ENCODE peak calls at places on chromosomes 2 and 18, in eight cellular contexts. J, R, W, S, U, C, V and E are unnamed samples.

GRCh38 chr2:191951832-191952231 is 104.9 kb upstream of the CAVIN2 start:
- DNase-seq in S (no peak), C (peak), U (no peak), J (no peak), V (no peak), R (no peak), W (no peak), E (no peak)

GRCh38 chr2:215465246-215465645 is 29.4 kb upstream of the FN1 start:
- DNase-seq in J (no peak), W (no peak), S (no peak), C (no peak), U (no peak), V (no peak), R (no peak), E (no peak)

GRCh38 chr18:42446195-42446594 is 491.2 kb downstream of the PIK3C3 start:
- DNase-seq in C (no peak), V (no peak), J (no peak), U (no peak), S (no peak), R (no peak), W (no peak), E (no peak)

GRCh38 chr2:159010340-159010739 is 41.9 kb downstream of the TANC1 start:
- DNase-seq in U (no peak), R (no peak), C (no peak), J (no peak), V (peak), S (no peak), W (no peak), E (no peak)

GRCh38 chr2:195706161-195706900 is 49.3 kb downstream of the SLC39A10 start:
- DNase-seq in W (no peak), C (no peak), U (no peak), S (no peak), R (no peak), V (no peak), J (no peak), E (no peak)

GRCh38 chr2:133942363-133942762 is 311.5 kb upstream of the MGAT5 start:
- DNase-seq in R (no peak), S (no peak), V (no peak), U (no peak), C (no peak), W (no peak), J (no peak), E (no peak)

GRCh38 chr2:152419944-152420813 is 85.2 kb downstream of the FMNL2 start:
- DNase-seq in V (no peak), R (no peak), S (no peak), U (no peak), W (no peak), C (no peak), J (no peak), E (no peak)

GRCh38 chr2:114213808-114214207 is 228.6 kb upstream of the DPP10 start:
- DNase-seq in S (peak), C (no peak), V (no peak), R (no peak), J (no peak), U (no peak), W (no peak), E (no peak)

GRCh38 chr2:143217512-143218136 is 88.4 kb downstream of the ARHGAP15 start:
- DNase-seq in W (no peak), U (no peak), C (no peak), S (no peak), R (no peak), J (no peak), V (no peak), E (no peak)

GRCh38 chr2:145674705-145675104 is 1154.8 kb upstream of the ZEB2 start:
- DNase-seq in R (no peak), J (no peak), U (no peak), W (no peak), V (no peak), S (no peak), C (no peak), E (no peak)

GRCh38 chr2:130755234-130756040 is at the start of gene AMER3:
- DNase-seq in U (no peak), S (no peak), J (no peak), V (no peak), R (no peak), C (no peak), W (no peak), E (peak)

GRCh38 chr2:219209236-219209635 is 2.7 kb downstream of the ZFAND2B start:
- DNase-seq in S (peak), W (no peak), U (no peak), V (no peak), J (no peak), C (peak), R (no peak), E (no peak)

GRCh38 chr18:3498705-3499451 is 48.9 kb downstream of the TGIF1 start:
- DNase-seq in V (peak), W (no peak), S (peak), U (peak), R (no peak), J (peak), C (no peak), E (no peak)

GRCh38 chr2:167712275-167712674 is 535.1 kb downstream of the STK39 start:
- DNase-seq in W (no peak), J (no peak), C (no peak), U (no peak), V (no peak), S (no peak), R (no peak), E (no peak)

GRCh38 chr2:37232131-37232933 is 874 bp downstream of the NDUFAF7 start:
- DNase-seq in U (no peak), C (peak), S (peak), R (no peak), J (no peak), W (no peak), V (peak), E (no peak)

GRCh38 chr2:163641986-163642385 is 93.8 kb downstream of the FIGN start:
- DNase-seq in S (no peak), J (no peak), V (no peak), C (no peak), U (no peak), R (no peak), W (no peak), E (no peak)

DNA sequence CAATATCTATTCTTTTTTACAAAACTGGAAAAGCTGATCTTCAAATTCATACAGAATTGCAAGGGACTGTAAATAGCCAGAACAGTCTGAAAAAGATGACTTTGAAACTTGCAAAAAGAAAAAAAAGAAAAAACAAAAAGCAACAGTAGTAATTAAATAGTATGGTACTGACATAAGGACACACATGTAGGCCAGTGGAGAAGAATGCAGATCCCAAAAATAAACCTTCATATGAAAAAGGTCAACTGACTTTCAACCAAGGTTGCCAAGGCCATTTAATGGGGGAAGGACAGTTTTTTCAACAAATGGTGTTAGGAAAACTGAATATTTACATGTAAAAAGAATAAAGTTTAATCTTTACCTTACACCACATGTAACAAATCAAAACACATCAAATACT is 111.8 kb downstream of the USP34 start:
- DNase-seq in R (no peak), U (no peak), V (no peak), S (no peak), J (no peak), C (no peak), W (no peak), E (no peak)
- H3K27ac ChIP-seq in R (no peak), U (no peak), V (no peak), S (no peak), J (no peak), C (no peak), W (no peak), E (no peak)

DNA sequence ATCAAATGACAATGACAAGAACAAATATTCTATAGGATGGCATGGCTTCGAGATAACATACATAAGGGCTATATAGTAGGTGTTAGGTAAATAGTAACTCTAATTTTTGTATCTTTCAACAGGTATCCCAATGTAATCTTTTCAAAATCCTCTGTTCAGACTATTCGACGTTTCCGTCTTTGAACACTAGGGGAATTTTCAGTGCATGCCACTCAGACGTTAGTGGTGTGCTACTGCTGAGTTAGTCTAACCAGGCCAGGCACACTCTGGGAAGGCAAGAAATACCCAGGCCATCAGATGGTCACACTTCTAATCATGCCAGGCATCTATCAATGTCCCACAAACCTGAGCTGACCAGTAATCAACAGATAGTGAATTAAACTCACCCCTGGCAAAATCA is 14.6 kb upstream of the CREG2 start:
- DNase-seq in R (no peak), C (no peak), W (no peak), J (no peak), V (no peak), U (no peak), S (no peak), E (no peak)
- TF ChIP-seq CTCF in R (no peak), C (no peak), W (peak), J (no peak), V (no peak), U (no peak), S (no peak), E (no peak)

GRCh38 chr2:100820346-100821254 is 661 bp downstream of the NPAS2 start:
- DNase-seq in W (no peak), J (peak), U (no peak), C (no peak), R (no peak), S (peak), V (peak), E (no peak)

GRCh38 chr2:100819365-100820345 is at the start of gene NPAS2:
- DNase-seq in C (peak), R (no peak), S (peak), J (peak), W (no peak), U (no peak), V (peak), E (no peak)

GRCh38 chr2:100818003-100818605 is 1.8 kb upstream of the NPAS2 start:
- DNase-seq in S (no peak), V (no peak), C (no peak), U (no peak), R (no peak), J (no peak), W (peak), E (no peak)

GRCh38 chr2:100817388-100817985 is 2.5 kb upstream of the NPAS2 start:
- DNase-seq in W (no peak), U (no peak), C (no peak), V (no peak), R (no peak), S (peak), J (no peak), E (no peak)

DNA sequence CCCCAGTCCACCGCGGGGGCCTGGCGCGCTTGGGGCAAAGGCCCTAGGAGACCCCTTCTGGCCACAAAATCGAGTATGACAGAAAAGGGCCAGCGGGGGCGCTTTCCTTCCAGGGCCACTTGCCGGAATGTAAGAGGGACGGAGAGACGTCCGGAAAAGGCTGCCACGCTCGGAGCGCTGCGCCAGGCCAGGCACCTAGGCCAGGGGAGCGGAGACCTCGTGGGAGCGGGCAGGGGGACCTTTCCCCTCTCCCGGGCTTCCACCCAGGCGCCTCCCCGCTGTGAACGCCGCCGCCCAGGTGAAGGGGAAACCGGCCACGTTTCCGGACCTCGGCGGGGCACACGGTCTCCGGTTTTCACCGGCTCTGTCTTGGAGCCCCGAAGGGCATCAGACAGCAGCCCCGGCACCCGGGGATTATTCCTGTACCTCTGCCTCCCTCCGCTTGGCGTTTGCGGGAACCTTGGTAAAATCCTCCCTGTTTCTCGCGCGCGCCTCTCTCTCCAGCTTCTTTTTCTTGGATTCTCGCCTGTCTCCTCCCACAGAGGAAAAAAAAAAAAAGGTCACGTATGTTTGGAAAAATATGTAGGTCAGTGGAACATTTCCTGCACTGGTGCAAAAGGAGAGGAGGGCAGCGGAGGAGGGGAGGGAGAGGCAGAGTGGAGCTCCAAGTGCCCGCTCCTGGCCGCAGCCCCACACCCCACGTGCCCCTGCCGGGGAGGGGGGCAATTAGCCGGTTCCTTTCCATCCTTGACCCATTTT is 1.2 kb upstream of the NPAS2 start:
- DNase-seq in C (peak), R (no peak), S (peak), U (no peak), J (peak), W (peak), V (peak), E (no peak)
- TF ChIP-seq POLR2A in C (peak), R (no peak), S (peak), U (peak), J (peak), W (no peak), V (peak), E (no peak)

DNA sequence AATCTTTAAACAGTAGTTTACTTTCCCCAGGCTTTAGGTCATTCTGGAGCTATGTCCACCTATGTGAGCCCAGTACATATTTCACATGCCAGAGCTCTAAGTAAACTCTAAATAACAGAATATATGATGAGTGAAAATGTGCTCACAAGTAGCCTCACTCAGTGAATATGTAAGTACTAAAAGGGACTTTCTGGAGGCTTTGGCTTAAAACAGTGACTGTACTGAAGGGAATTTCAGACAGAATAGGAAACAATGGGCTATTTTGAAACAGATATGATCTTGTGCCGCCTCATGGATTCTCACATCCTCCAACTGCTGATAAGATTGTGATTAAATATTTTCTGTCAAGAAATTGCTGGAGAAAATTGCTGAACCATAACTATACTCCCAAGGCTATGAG is 747.9 kb downstream of the SOCS6 start:
- DNase-seq in U (no peak), R (no peak), V (no peak), C (no peak), W (no peak), J (no peak), S (no peak), E (no peak)
- H3K27ac ChIP-seq in U (peak), R (no peak), V (no peak), C (no peak), W (no peak), J (no peak), S (no peak), E (no peak)

GRCh38 chr2:41806286-41806685 is 241.5 kb upstream of the PKDCC start:
- DNase-seq in J (no peak), U (no peak), R (no peak), S (no peak), C (no peak), V (no peak), W (no peak), E (no peak)
- TF ChIP-seq CTCF in J (no peak), U (no peak), R (no peak), S (no peak), C (no peak), V (no peak), W (peak), E (no peak)

GRCh38 chr2:11466307-11467125 is 555 bp upstream of the E2F6 start:
- DNase-seq in R (no peak), V (no peak), U (no peak), C (no peak), S (no peak), J (no peak), W (no peak), E (no peak)
- TF ChIP-seq POLR2A in R (no peak), V (no peak), U (no peak), C (no peak), S (no peak), J (no peak), W (no peak), E (no peak)

DNA sequence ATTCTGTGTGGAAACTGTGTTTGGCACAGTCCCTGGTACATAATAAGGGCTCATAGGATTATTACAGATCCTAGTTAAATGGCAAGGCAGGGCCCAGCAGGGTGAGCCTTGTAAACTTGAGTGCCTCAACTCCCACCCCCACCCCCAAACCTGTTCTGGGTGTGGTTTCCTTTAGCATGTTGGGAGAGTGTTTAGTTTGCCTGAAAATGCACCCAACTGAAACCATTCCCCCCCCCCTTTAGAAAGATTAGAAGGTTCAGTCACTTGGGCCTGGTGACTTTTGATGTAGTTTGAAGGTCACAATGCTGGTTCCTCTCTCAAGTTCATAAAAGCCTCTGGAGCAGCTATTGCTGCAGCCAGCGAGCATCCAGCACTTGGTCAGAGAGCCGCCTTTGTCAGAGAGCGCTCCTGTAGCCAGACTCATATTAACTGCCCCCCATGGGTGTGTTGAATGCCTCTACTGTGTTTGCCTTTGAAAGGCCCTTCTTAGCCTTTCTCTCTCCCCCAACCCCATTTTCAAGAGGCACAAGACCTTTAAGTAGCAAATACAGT is 113.7 kb downstream of the SPTBN1 start:
- DNase-seq in U (no peak), C (no peak), R (peak), W (no peak), J (no peak), V (no peak), S (peak), E (no peak)
- H3K27ac ChIP-seq in U (peak), C (peak), R (peak), W (no peak), J (peak), V (peak), S (peak), E (peak)

GRCh38 chr18:46070232-46070631 is 1.8 kb downstream of the PSTPIP2 start:
- DNase-seq in C (no peak), V (no peak), S (no peak), R (no peak), U (no peak), W (no peak), J (no peak), E (no peak)
- TF ChIP-seq CTCF in C (no peak), V (no peak), S (no peak), R (no peak), U (no peak), W (no peak), J (no peak), E (no peak)